ENCODE peak calls at places on chromosomes 12 and 14, in nine cellular contexts. S is stimulated activated CD4-positive, alpha-beta T cell treated with anti-CD3 and anti-CD28 coated beads, Interleukin-1b, Interleukin-23, amount 100 ng/mL, for 24 hours; X is brain microvascular endothelial cell; Y is naive thymus-derived CD8-positive, alpha-beta T cell; W is upper lobe of right lung; U is HFFc6; L is AML-193; E is C1 segment of cervical spinal cord; R is anterior cingulate cortex. I is an unnamed sample.

GRCh38 chr12:57612711-57613426 is 1.6 kb downstream of the ARHGEF25 start:
- DNase-seq in S (no peak), X (no peak), Y (no peak), W (no peak), U (no peak), L (no peak), E (no peak), R (no peak), I (no peak)

GRCh38 chr12:120914794-120915193 is 10.6 kb upstream of the SPPL3 start:
- DNase-seq in S (no peak), X (no peak), Y (no peak), W (no peak), U (no peak), L (no peak), E (no peak), R (no peak), I (no peak)

GRCh38 chr14:59337151-59337611 is 128.0 kb downstream of the GPR135 start:
- DNase-seq in S (no peak), X (no peak), Y (no peak), W (no peak), U (peak), L (peak), E (no peak), R (no peak), I (no peak)

GRCh38 chr12:1922075-1922709 is 3.7 kb upstream of the CACNA2D4 start:
- DNase-seq in S (no peak), X (no peak), Y (no peak), W (no peak), U (no peak), L (no peak), E (no peak), R (no peak), I (no peak)

GRCh38 chr12:101773560-101774206 is 34.4 kb upstream of the SYCP3 start:
- DNase-seq in S (peak), X (peak), Y (peak), W (no peak), U (peak), L (peak), E (peak), R (peak), I (peak)

GRCh38 chr12:4379410-4379809 is at the start of gene FGF23:
- DNase-seq in S (no peak), X (peak), Y (no peak), W (no peak), U (no peak), L (no peak), E (no peak), R (no peak), I (no peak)

GRCh38 chr12:88298761-88299242 is 156.7 kb downstream of the TMTC3 start:
- DNase-seq in S (no peak), X (peak), Y (no peak), W (no peak), U (peak), L (no peak), E (no peak), R (no peak), I (peak)

GRCh38 chr14:77187649-77188012 is 6.0 kb downstream of the TMEM63C start:
- DNase-seq in S (no peak), X (no peak), Y (no peak), W (no peak), U (no peak), L (no peak), E (no peak), R (no peak), I (no peak)

GRCh38 chr14:79544671-79545070 is 666.6 kb downstream of the DIO2 start:
- DNase-seq in S (no peak), X (peak), Y (no peak), W (no peak), U (peak), L (no peak), E (no peak), R (no peak), I (no peak)

GRCh38 chr14:69693145-69693544 is 73.8 kb upstream of the SRSF5 start:
- DNase-seq in S (no peak), X (no peak), Y (no peak), W (no peak), U (no peak), L (no peak), E (no peak), R (no peak), I (no peak)

GRCh38 chr14:103871596-103872480 is 24.5 kb upstream of the PPP1R13B start:
- DNase-seq in S (peak), X (no peak), Y (peak), W (peak), U (no peak), L (no peak), E (no peak), R (no peak), I (no peak)

GRCh38 chr14:75631453-75631831 is 29.2 kb downstream of the ERG28 start:
- DNase-seq in S (no peak), X (no peak), Y (no peak), W (no peak), U (no peak), L (no peak), E (no peak), R (no peak), I (no peak)

GRCh38 chr12:89750821-89751227 is 42.2 kb upstream of the ATP2B1 start:
- DNase-seq in S (no peak), X (no peak), Y (no peak), W (no peak), U (peak), L (no peak), E (no peak), R (no peak), I (no peak)

GRCh38 chr12:119693006-119693405 is 25.1 kb downstream of the PRKAB1 start:
- DNase-seq in S (no peak), X (no peak), Y (no peak), W (no peak), U (peak), L (no peak), E (no peak), R (no peak), I (peak)

GRCh38 chr12:25308761-25309160 is 58.0 kb upstream of the KRAS start:
- DNase-seq in S (no peak), X (no peak), Y (no peak), W (no peak), U (peak), L (no peak), E (no peak), R (no peak), I (no peak)

GRCh38 chr14:69712637-69713088 is 54.3 kb upstream of the SRSF5 start:
- DNase-seq in S (no peak), X (no peak), Y (no peak), W (peak), U (no peak), L (no peak), E (no peak), R (no peak), I (no peak)

GRCh38 chr12:93375906-93376305 is 1.8 kb upstream of the NUDT4 start:
- DNase-seq in S (no peak), X (no peak), Y (no peak), W (no peak), U (no peak), L (no peak), E (no peak), R (no peak), I (no peak)

I was measured in H4.